ENCODE peak calls at places on chromosomes 11 and 22, in five cellular contexts. C, O, E, T and P are unnamed samples.

GRCh38 chr11:117914398-117914761 is 14.8 kb downstream of the TMPRSS13 start:
- DNase-seq in E (no peak), T (no peak), O (no peak), C (no peak), P (no peak)

GRCh38 chr11:111378185-111378772 is 796 bp downstream of the POU2AF1 start:
- DNase-seq in T (no peak), O (no peak), C (no peak), E (no peak), P (no peak)

GRCh38 chr11:133663135-133663534 is 130.8 kb upstream of the OPCML start:
- DNase-seq in C (no peak), O (no peak), E (no peak), T (no peak), P (no peak)

GRCh38 chr11:118622376-118623290 is 15.2 kb downstream of the PHLDB1 start:
- DNase-seq in T (peak; percentile 72), O (no peak), E (peak; percentile 46), C (no peak), P (no peak)

GRCh38 chr11:57641011-57641410 is 8.7 kb downstream of the YPEL4 start:
- DNase-seq in T (no peak), E (no peak), C (no peak), O (no peak), P (no peak)

GRCh38 chr11:121800704-121801516 is 315.1 kb downstream of the BLID start:
- DNase-seq in T (no peak), C (no peak), E (no peak), O (no peak), P (no peak)

GRCh38 chr11:71488086-71488967 is 35.3 kb downstream of the NADSYN1 start:
- DNase-seq in O (no peak), C (no peak), T (no peak), E (no peak), P (no peak)

GRCh38 chr22:37428649-37429586 is 1.6 kb upstream of the ELFN2 start:
- DNase-seq in C (peak; percentile 67), T (no peak), E (no peak), O (peak; percentile 25), P (no peak)

GRCh38 chr11:71446942-71447688 is 1.1 kb downstream of the DHCR7 start:
- DNase-seq in E (no peak), C (peak; percentile 42), T (peak; percentile 39), O (no peak), P (peak; percentile 55)

GRCh38 chr11:120554771-120555432 is 43.4 kb downstream of the GRIK4 start:
- DNase-seq in C (no peak), O (no peak), T (no peak), E (no peak), P (no peak)

GRCh38 chr11:122690801-122691649 is 35.5 kb downstream of the UBASH3B start:
- DNase-seq in E (no peak), O (no peak), C (no peak), T (no peak), P (no peak)

GRCh38 chr11:116772443-116773202 is at the start of gene BUD13:
- DNase-seq in T (peak; percentile 92), E (peak; percentile 48), C (peak; percentile 96), O (peak; percentile 92), P (peak; percentile 27)